ENCODE peak calls at places on chromosomes 2 and 18, in ten cellular contexts. T is hepatocyte, F is Caco-2, E is right cardiac atrium, K is adrenal gland, M is gastrocnemius medialis, U is SK-N-SH, R is ascending aorta, N is neural progenitor cell, J is upper lobe of right lung. Q is an unnamed sample. For H3K4me1, the result is how much of the 10 kb centered on the place peaks cover.

GRCh38 chr2:238510911-238511613 is 84.3 kb downstream of the ASB1 start:
- DNase-seq in T (no peak), F (no peak), E (peak), K (no peak), M (no peak), U (no peak), R (no peak), N (no peak), J (peak), Q (no peak)

GRCh38 chr2:7572460-7572859 is 655.2 kb downstream of the RNF144A start:
- DNase-seq in T (no peak), F (no peak), E (no peak), K (no peak), M (no peak), U (no peak), R (no peak), N (peak), J (no peak), Q (no peak)

GRCh38 chr2:70978388-70979357 is at the start of gene ANKRD53:
- DNase-seq in T (peak), F (no peak), E (peak), K (peak), M (no peak), U (peak), R (no peak), N (peak), J (peak), Q (peak)

GRCh38 chr2:227155395-227155794 is 8.6 kb downstream of the COL4A4 start:
- DNase-seq in T (no peak), F (no peak), E (no peak), K (no peak), M (no peak), U (no peak), R (no peak), N (no peak), J (no peak), Q (no peak)

GRCh38 chr2:197184959-197185586 is 125.5 kb downstream of the ANKRD44 start:
- DNase-seq in T (peak), F (no peak), E (peak), K (peak), M (peak), U (no peak), R (peak), N (peak), J (peak), Q (peak)

GRCh38 chr2:21466528-21466927 is 342.8 kb downstream of the TDRD15 start:
- DNase-seq in T (no peak), F (no peak), E (no peak), K (no peak), M (no peak), U (no peak), R (no peak), N (no peak), J (no peak), Q (no peak)

GRCh38 chr2:60794271-60794863 is 38.3 kb downstream of the PAPOLG start:
- DNase-seq in T (no peak), F (no peak), E (no peak), K (no peak), M (no peak), U (peak), R (no peak), N (no peak), J (no peak), Q (no peak)

GRCh38 chr2:129296401-129297343 is 682.8 kb upstream of the RAB6C start:
- DNase-seq in T (no peak), F (no peak), E (no peak), K (peak), M (peak), U (peak), R (no peak), N (no peak), J (no peak), Q (no peak)

GRCh38 chr2:10504370-10504993 is 56.4 kb upstream of the ODC1 start:
- DNase-seq in T (peak), F (no peak), E (peak), K (no peak), M (no peak), U (no peak), R (no peak), N (no peak), J (no peak), Q (no peak)

GRCh38 chr2:209476367-209477191 is 52.7 kb downstream of the MAP2 start:
- DNase-seq in T (peak), F (no peak), E (no peak), K (peak), M (no peak), U (no peak), R (no peak), N (no peak), J (no peak), Q (no peak)

GRCh38 chr2:190216829-190217228 is 102.8 kb downstream of the HIBCH start:
- DNase-seq in T (peak), F (no peak), E (peak), K (peak), M (no peak), U (peak), R (no peak), N (peak), J (no peak), Q (peak)

GRCh38 chr18:50268022-50268747 is 1.9 kb upstream of the CFAP53 start:
- DNase-seq in T (peak), F (no peak), E (peak), K (peak), M (peak), U (peak), R (peak), N (peak), J (peak), Q (peak)

GRCh38 chr2:202479090-202479489 is 103.0 kb downstream of the BMPR2 start:
- DNase-seq in T (no peak), F (no peak), E (no peak), K (no peak), M (no peak), U (no peak), R (no peak), N (no peak), J (no peak), Q (no peak)

GRCh38 chr2:227816507-227817274 is 3.0 kb downstream of the CCL20 start:
- DNase-seq in T (no peak), F (no peak), E (no peak), K (no peak), M (no peak), U (no peak), R (no peak), N (no peak), J (no peak), Q (no peak)

GRCh38 chr18:48032876-48033769 is 102.7 kb upstream of the SMAD2 start:
- DNase-seq in T (peak), F (no peak), E (peak), K (no peak), M (no peak), U (no peak), R (no peak), N (no peak), J (peak), Q (no peak)

GRCh38 chr2:236668531-236668969 is 98.9 kb downstream of the ACKR3 start:
- DNase-seq in T (no peak), F (no peak), E (no peak), K (no peak), M (no peak), U (no peak), R (no peak), N (no peak), J (no peak), Q (no peak)

GRCh38 chr2:136017786-136018185 is 32.4 kb upstream of the DARS1 start:
- DNase-seq in T (no peak), F (no peak), E (no peak), K (no peak), M (no peak), U (no peak), R (no peak), N (no peak), J (no peak), Q (no peak)

GRCh38 chr2:106816974-106817373 is 69.0 kb downstream of the ST6GAL2 start:
- DNase-seq in T (no peak), F (no peak), E (peak), K (peak), M (no peak), U (no peak), R (peak), N (no peak), J (no peak), Q (peak)

GRCh38 chr2:17780546-17780945 is 26.6 kb downstream of the GEN1 start:
- DNase-seq in T (no peak), F (no peak), E (no peak), K (no peak), M (no peak), U (no peak), R (no peak), N (no peak), J (no peak), Q (no peak)

GRCh38 chr2:61950133-61950560 is 44.7 kb downstream of the COMMD1 start:
- DNase-seq in T (no peak), F (no peak), E (no peak), K (no peak), M (no peak), U (no peak), R (no peak), N (no peak), J (no peak), Q (no peak)

GRCh38 chr18:48639772-48640432 is 101.1 kb downstream of the CTIF start:
- DNase-seq in T (no peak), F (no peak), E (peak), K (no peak), M (no peak), U (no peak), R (no peak), N (peak), J (peak), Q (no peak)

GRCh38 chr2:219010162-219010756 is 17.0 kb upstream of the CRYBA2 start:
- DNase-seq in T (peak), F (peak), E (no peak), K (no peak), M (no peak), U (peak), R (no peak), N (peak), J (no peak), Q (no peak)

GRCh38 chr2:238108423-238109201 is 8.5 kb downstream of the ESPNL start:
- DNase-seq in T (peak), F (no peak), E (peak), K (no peak), M (no peak), U (peak), R (no peak), N (peak), J (peak), Q (peak)

GRCh38 chr2:28991462-28991861 is 10.4 kb downstream of the TOGARAM2 start:
- DNase-seq in T (no peak), F (no peak), E (peak), K (no peak), M (no peak), U (no peak), R (no peak), N (no peak), J (no peak), Q (no peak)

GRCh38 chr2:154133823-154134222 is 262.1 kb downstream of the GALNT13 start:
- DNase-seq in T (peak), F (no peak), E (no peak), K (no peak), M (no peak), U (no peak), R (no peak), N (no peak), J (no peak), Q (no peak)

GRCh38 chr2:48131503-48132293 is 225.4 kb upstream of the FBXO11 start:
- DNase-seq in T (peak), F (no peak), E (no peak), K (no peak), M (no peak), U (peak), R (no peak), N (no peak), J (no peak), Q (no peak)

GRCh38 chr2:170816499-170817246 is at the start of gene GAD1:
- DNase-seq in T (peak), F (peak), E (peak), K (peak), M (no peak), U (peak), R (no peak), N (peak), J (peak), Q (peak)

GRCh38 chr2:170818294-170819104 is 1.8 kb downstream of the GAD1 start:
- DNase-seq in T (no peak), F (peak), E (no peak), K (no peak), M (no peak), U (no peak), R (no peak), N (peak), J (no peak), Q (no peak)

GRCh38 chr2:170817247-170817998 is 736 bp downstream of the GAD1 start:
- DNase-seq in T (no peak), F (peak), E (no peak), K (peak), M (no peak), U (peak), R (no peak), N (peak), J (no peak), Q (no peak)

GRCh38 chr2:170815746-170816498 is 765 bp upstream of the GAD1 start:
- DNase-seq in T (peak), F (peak), E (peak), K (peak), M (no peak), U (peak), R (no peak), N (peak), J (peak), Q (no peak)

GRCh38 chr2:170817999-170818293 is 1.3 kb downstream of the GAD1 start:
- DNase-seq in T (no peak), F (peak), E (no peak), K (peak), M (no peak), U (peak), R (no peak), N (peak), J (no peak), Q (no peak)
- H3K4me1 ChIP-seq in T (under half), F (under half), E (under half), K (under half), M (half or more), U (under half), R (under half), N (half or more), J (half or more), Q (under half)

GRCh38 chr2:68799615-68800400 is 65.2 kb downstream of the ARHGAP25 start:
- DNase-seq in T (no peak), F (no peak), E (no peak), K (no peak), M (no peak), U (peak), R (no peak), N (peak), J (no peak), Q (no peak)
- H3K4me1 ChIP-seq in T (under half), F (under half), E (under half), K (under half), M (under half), U (under half), R (under half), N (under half), J (under half), Q (under half)

GRCh38 chr18:13218376-13219011 is at the start of gene LDLRAD4:
- DNase-seq in T (peak), F (peak), E (peak), K (peak), M (no peak), U (peak), R (no peak), N (peak), J (no peak), Q (peak)

GRCh38 chr18:13221821-13222220 is 3.3 kb downstream of the LDLRAD4 start:
- DNase-seq in T (peak), F (no peak), E (peak), K (peak), M (no peak), U (peak), R (no peak), N (no peak), J (no peak), Q (peak)

GRCh38 chr18:13219576-13219975 is 1.0 kb downstream of the LDLRAD4 start:
- DNase-seq in T (no peak), F (no peak), E (no peak), K (no peak), M (no peak), U (no peak), R (no peak), N (no peak), J (no peak), Q (no peak)

GRCh38 chr18:13219012-13219396 is 444 bp downstream of the LDLRAD4 start:
- DNase-seq in T (no peak), F (no peak), E (no peak), K (no peak), M (no peak), U (no peak), R (no peak), N (peak), J (no peak), Q (no peak)

GRCh38 chr18:13220326-13220991 is 1.9 kb downstream of the LDLRAD4 start:
- DNase-seq in T (peak), F (no peak), E (no peak), K (peak), M (peak), U (no peak), R (no peak), N (no peak), J (no peak), Q (no peak)
- H3K4me1 ChIP-seq in T (under half), F (under half), E (under half), K (under half), M (half or more), U (under half), R (under half), N (under half), J (half or more), Q (half or more)

GRCh38 chr2:98712145-98712544 is 18.8 kb downstream of the MGAT4A start:
- DNase-seq in T (no peak), F (no peak), E (no peak), K (no peak), M (no peak), U (no peak), R (no peak), N (no peak), J (no peak), Q (no peak)
- H3K4me1 ChIP-seq in T (under half), F (under half), E (under half), K (under half), M (under half), U (under half), R (under half), N (under half), J (under half), Q (under half)

GRCh38 chr2:158685646-158686045 is 109.5 kb upstream of the DAPL1 start:
- DNase-seq in T (no peak), F (no peak), E (no peak), K (no peak), M (no peak), U (no peak), R (no peak), N (no peak), J (no peak), Q (no peak)
- H3K4me1 ChIP-seq in T (under half), F (under half), E (under half), K (under half), M (under half), U (under half), R (under half), N (under half), J (under half), Q (under half)

DNA sequence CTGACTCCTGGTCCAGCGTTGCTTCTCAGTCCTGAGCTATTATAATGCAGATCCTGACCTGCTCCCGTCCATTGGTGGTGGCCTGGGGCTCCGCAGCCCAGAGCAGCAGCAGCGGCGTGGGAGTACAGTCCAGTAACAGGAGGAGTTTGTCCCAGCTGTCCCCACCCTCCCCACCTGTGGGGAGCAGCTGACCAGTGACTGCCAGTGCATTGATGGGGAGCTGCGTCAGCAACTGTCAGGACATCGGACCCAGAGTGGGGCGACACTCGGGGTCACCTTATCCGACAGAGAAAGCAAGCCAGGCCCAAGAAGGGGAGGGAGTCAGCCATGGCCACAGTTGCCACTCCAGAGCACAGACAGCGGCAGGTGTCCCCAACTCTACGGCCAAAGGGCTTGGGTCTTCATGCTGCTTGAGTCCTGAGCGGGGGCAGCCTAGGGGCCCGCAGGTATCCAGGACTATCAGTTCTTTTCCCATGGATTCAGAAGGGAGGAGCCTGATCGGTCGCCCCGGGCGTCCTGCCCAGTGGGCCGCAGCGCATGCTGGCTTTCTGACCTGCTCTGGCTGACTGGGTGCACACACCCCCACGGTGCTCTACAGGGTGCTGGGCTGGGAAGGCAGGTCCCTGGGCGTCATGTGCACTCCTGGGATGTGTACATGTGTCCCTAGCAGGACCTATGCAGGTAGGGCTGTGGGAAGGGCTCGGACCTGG is 29.7 kb downstream of the DNMT3A start:
- DNase-seq in T (no peak), F (no peak), E (peak), K (peak), M (peak), U (no peak), R (no peak), N (no peak), J (no peak), Q (peak)
- H3K4me1 ChIP-seq in T (under half), F (under half), E (under half), K (under half), M (half or more), U (under half), R (under half), N (under half), J (under half), Q (under half)

GRCh38 chr2:96252526-96252925 is 13.3 kb downstream of the TMEM127 start:
- DNase-seq in T (no peak), F (no peak), E (no peak), K (no peak), M (no peak), U (no peak), R (no peak), N (no peak), J (no peak), Q (no peak)

GRCh38 chr2:96254592-96254991 is 11.2 kb downstream of the TMEM127 start:
- DNase-seq in T (no peak), F (no peak), E (peak), K (peak), M (no peak), U (no peak), R (no peak), N (no peak), J (no peak), Q (no peak)

GRCh38 chr2:96250188-96250587 is 15.6 kb downstream of the TMEM127 start:
- DNase-seq in T (no peak), F (no peak), E (no peak), K (no peak), M (no peak), U (no peak), R (no peak), N (no peak), J (peak), Q (no peak)

GRCh38 chr2:96251721-96252292 is 14.0 kb downstream of the TMEM127 start:
- DNase-seq in T (peak), F (peak), E (peak), K (peak), M (peak), U (peak), R (peak), N (peak), J (peak), Q (no peak)

GRCh38 chr2:96253006-96253405 is 12.8 kb downstream of the TMEM127 start:
- DNase-seq in T (peak), F (no peak), E (no peak), K (no peak), M (no peak), U (no peak), R (no peak), N (no peak), J (no peak), Q (no peak)
- H3K4me1 ChIP-seq in T (under half), F (under half), E (under half), K (under half), M (half or more), U (under half), R (under half), N (under half), J (under half), Q (under half)

Q was measured in right lobe of liver.